ENCODE peak calls at places on chromosomes 12 and 14, in six cellular contexts. Z is ELR; P is AG08396; W is stimulated activated CD8-positive, alpha-beta memory T cell treated with anti-CD3 and anti-CD28 coated beads, Interleukin-15, amount 100 ng/mL, for 24 hours; N is GM23248; I is AG04450. R is an unnamed sample.

GRCh38 chr12:119940881-119941280 is 48.2 kb upstream of the BICDL1 start:
- DNase-seq in P (peak), W (no peak), N (peak), I (no peak), Z (peak), R (peak)

GRCh38 chr14:99644723-99645544 is at the start of gene HHIPL1:
- DNase-seq in Z (peak), N (peak), P (peak), W (no peak), I (no peak), R (peak)

GRCh38 chr12:100225491-100225890 is 24.9 kb downstream of the ACTR6 start:
- DNase-seq in I (no peak), N (no peak), P (no peak), W (no peak), Z (no peak), R (no peak)

GRCh38 chr12:50326636-50327284 is 43.4 kb upstream of the LIMA1 start:
- DNase-seq in Z (no peak), W (no peak), N (peak), I (peak), P (no peak), R (peak)

GRCh38 chr14:99730876-99731351 is 46.8 kb downstream of the CYP46A1 start:
- DNase-seq in W (no peak), Z (no peak), P (no peak), N (no peak), I (no peak), R (no peak)

GRCh38 chr12:12749433-12749832 is 32.3 kb downstream of the CDKN1B start:
- DNase-seq in N (no peak), I (no peak), W (no peak), Z (no peak), P (peak), R (no peak)

GRCh38 chr12:1575287-1575798 is 19.0 kb downstream of the FBXL14 start:
- DNase-seq in Z (no peak), N (peak), P (no peak), I (no peak), W (no peak), R (no peak)

GRCh38 chr12:13079440-13079906 is 24.0 kb downstream of the GSG1 start:
- DNase-seq in N (no peak), I (no peak), P (no peak), Z (no peak), W (no peak), R (peak)

GRCh38 chr14:61406670-61407069 is 85.3 kb downstream of the PRKCH start:
- DNase-seq in I (no peak), Z (no peak), N (no peak), P (no peak), W (no peak), R (peak)

GRCh38 chr14:30525833-30526232 is 33.1 kb upstream of the G2E3 start:
- DNase-seq in I (no peak), P (no peak), Z (peak), N (peak), W (no peak), R (no peak)

GRCh38 chr14:86450075-86450474 is 920.1 kb downstream of the FLRT2 start:
- DNase-seq in W (no peak), N (no peak), P (no peak), I (no peak), Z (no peak), R (no peak)

GRCh38 chr12:442235-442884 is 17.4 kb upstream of the B4GALNT3 start:
- DNase-seq in I (peak), Z (peak), P (peak), N (peak), W (no peak), R (peak)

GRCh38 chr12:117118838-117119591 is 19.8 kb upstream of the TESC start:
- DNase-seq in P (no peak), Z (no peak), W (no peak), I (no peak), N (no peak), R (no peak)

GRCh38 chr14:91115986-91116385 is 2.1 kb downstream of the DGLUCY start:
- DNase-seq in P (no peak), Z (peak), N (no peak), I (no peak), W (no peak), R (peak)

GRCh38 chr14:58491593-58491992 is 64.1 kb downstream of the KIAA0586 start:
- DNase-seq in I (no peak), P (no peak), N (peak), Z (no peak), W (no peak), R (no peak)

GRCh38 chr14:61911534-61911933 is 149.3 kb downstream of the SNAPC1 start:
- DNase-seq in N (no peak), Z (no peak), W (no peak), I (no peak), P (no peak), R (no peak)

GRCh38 chr12:102427542-102427923 is 52.8 kb downstream of the IGF1 start:
- DNase-seq in Z (no peak), I (no peak), N (peak), P (no peak), W (no peak), R (no peak)

GRCh38 chr14:81990312-81990761 is 456.7 kb upstream of the SEL1L start:
- DNase-seq in I (peak), P (peak), W (no peak), N (peak), Z (peak), R (peak)

GRCh38 chr12:117714203-117714602 is 254.6 kb downstream of the KSR2 start:
- DNase-seq in W (no peak), I (no peak), P (no peak), N (no peak), Z (no peak), R (no peak)

GRCh38 chr12:71799105-71799504 is 40.5 kb upstream of the TBC1D15 start:
- DNase-seq in I (no peak), N (peak), P (peak), Z (peak), W (no peak), R (peak)

GRCh38 chr12:52125499-52125900 is 46.0 kb downstream of the SMIM41 start:
- DNase-seq in N (no peak), I (no peak), P (peak), Z (no peak), W (no peak), R (no peak)

GRCh38 chr12:11545438-11546330 is 103.8 kb upstream of the ETV6 start:
- DNase-seq in N (no peak), Z (peak), W (no peak), P (no peak), I (no peak), R (peak)

GRCh38 chr14:90204516-90204915 is 51.8 kb upstream of the PSMC1 start:
- DNase-seq in W (no peak), P (no peak), N (no peak), I (no peak), Z (no peak), R (no peak)

GRCh38 chr12:93707836-93708235 is 30.7 kb downstream of the CRADD start:
- DNase-seq in N (peak), W (no peak), I (no peak), Z (peak), P (no peak), R (no peak)

GRCh38 chr14:53619625-53620324 is 336.9 kb downstream of the BMP4 start:
- DNase-seq in Z (peak), N (peak), P (peak), I (peak), W (no peak), R (no peak)

GRCh38 chr14:100494645-100495044 is 92.6 kb downstream of the BEGAIN start:
- DNase-seq in N (no peak), P (no peak), W (no peak), I (no peak), Z (no peak), R (no peak)

GRCh38 chr14:38500125-38500524 is 244.2 kb upstream of the CLEC14A start:
- DNase-seq in I (no peak), P (no peak), W (no peak), N (no peak), Z (no peak), R (no peak)

GRCh38 chr14:58638231-58639205 is 756 bp downstream of the DACT1 start:
- DNase-seq in N (peak), Z (peak), W (no peak), P (peak), I (no peak), R (peak)

GRCh38 chr12:53530920-53531319 is 23.6 kb upstream of the NPFF start:
- DNase-seq in Z (peak), P (peak), I (no peak), W (no peak), N (peak), R (no peak)

GRCh38 chr12:96448287-96448686 is 41.1 kb upstream of the CFAP54 start:
- DNase-seq in P (peak), W (no peak), I (peak), Z (peak), N (peak), R (peak)

GRCh38 chr12:13000616-13000934 is 510 bp upstream of the HEBP1 start:
- DNase-seq in P (peak), N (peak), W (no peak), Z (peak), I (no peak), R (peak)

GRCh38 chr12:7989827-7990491 is 42.6 kb upstream of the FOXJ2 start:
- DNase-seq in Z (peak), I (no peak), W (peak), N (no peak), P (no peak), R (peak)

GRCh38 chr14:90644882-90645281 is 171.3 kb downstream of the TTC7B start:
- DNase-seq in I (peak), W (no peak), P (peak), N (peak), Z (peak), R (no peak)

GRCh38 chr12:41910578-41911331 is 233.9 kb downstream of the GXYLT1 start:
- DNase-seq in Z (no peak), I (no peak), P (no peak), W (no peak), N (no peak), R (no peak)

R was measured in dermis blood vessel endothelial cell.